ENCODE peak calls at places on chromosome 2, in four cellular contexts. One of them, this sample, is unnamed.
A peak's percentile ranks its signal among the peaks of the same experiment; 100 is the strongest.

GRCh38 chr2:112644933-112645395 is 775 bp upstream of the SLC20A1 start:
- DNase-seq in epithelial cell of esophagus: no peak
- DNase-seq in kidney: no peak
- DNase-seq in thoracic aorta: no peak
- DNase-seq in this sample: no peak

GRCh38 chr2:71605173-71605641 is 151.8 kb downstream of the DYSF start:
- DNase-seq in epithelial cell of esophagus: no peak
- DNase-seq in kidney: peak; percentile 51
- DNase-seq in thoracic aorta: no peak
- DNase-seq in this sample: peak; percentile 37

GRCh38 chr2:202344178-202344577 is 31.9 kb upstream of the BMPR2 start:
- DNase-seq in thoracic aorta: no peak
- DNase-seq in epithelial cell of esophagus: peak; percentile 92
- DNase-seq in kidney: no peak
- DNase-seq in this sample: no peak

GRCh38 chr2:96100893-96101304 is 15.5 kb downstream of the ADRA2B start:
- DNase-seq in kidney: peak; percentile 37
- DNase-seq in thoracic aorta: no peak
- DNase-seq in epithelial cell of esophagus: no peak
- DNase-seq in this sample: no peak

GRCh38 chr2:82027901-82028570 is 1723.5 kb upstream of the LRRTM1 start:
- DNase-seq in epithelial cell of esophagus: no peak
- DNase-seq in kidney: no peak
- DNase-seq in thoracic aorta: no peak
- DNase-seq in this sample: no peak

GRCh38 chr2:234162876-234163275 is 112.4 kb downstream of the SPP2 start:
- DNase-seq in epithelial cell of esophagus: peak; percentile 83
- DNase-seq in kidney: no peak
- DNase-seq in thoracic aorta: no peak
- DNase-seq in this sample: no peak

GRCh38 chr2:20647764-20648164 is 3.1 kb downstream of the HS1BP3 start:
- DNase-seq in kidney: peak; percentile 46
- DNase-seq in thoracic aorta: no peak
- DNase-seq in epithelial cell of esophagus: no peak
- DNase-seq in this sample: peak; percentile 42

GRCh38 chr2:147763861-147764260 is 81.0 kb upstream of the ACVR2A start:
- DNase-seq in thoracic aorta: no peak
- DNase-seq in kidney: no peak
- DNase-seq in epithelial cell of esophagus: no peak
- DNase-seq in this sample: no peak

GRCh38 chr2:233519787-233520611 is 46.6 kb downstream of the USP40 start:
- DNase-seq in kidney: no peak
- DNase-seq in thoracic aorta: no peak
- DNase-seq in epithelial cell of esophagus: no peak
- DNase-seq in this sample: no peak

GRCh38 chr2:170106441-170106840 is 71.5 kb upstream of the MYO3B start:
- DNase-seq in thoracic aorta: no peak
- DNase-seq in epithelial cell of esophagus: no peak
- DNase-seq in kidney: no peak
- DNase-seq in this sample: no peak

GRCh38 chr2:126518206-126518605 is 137.8 kb upstream of the GYPC start:
- DNase-seq in kidney: no peak
- DNase-seq in epithelial cell of esophagus: no peak
- DNase-seq in thoracic aorta: no peak
- DNase-seq in this sample: no peak

GRCh38 chr2:105320651-105321215 is 8.8 kb downstream of the TGFBRAP1 start:
- DNase-seq in kidney: no peak
- DNase-seq in epithelial cell of esophagus: no peak
- DNase-seq in thoracic aorta: no peak
- DNase-seq in this sample: no peak

GRCh38 chr2:120374821-120375220 is 28.9 kb downstream of the INHBB start:
- DNase-seq in thoracic aorta: no peak
- DNase-seq in kidney: peak; percentile 35
- DNase-seq in epithelial cell of esophagus: no peak
- DNase-seq in this sample: no peak

GRCh38 chr2:235854276-235854675 is 313.9 kb downstream of the GBX2 start:
- DNase-seq in epithelial cell of esophagus: peak; percentile 5
- DNase-seq in thoracic aorta: no peak
- DNase-seq in kidney: no peak
- DNase-seq in this sample: no peak

GRCh38 chr2:63981702-63982103 is 37.5 kb downstream of the VPS54 start:
- DNase-seq in thoracic aorta: no peak
- DNase-seq in kidney: no peak
- DNase-seq in epithelial cell of esophagus: no peak
- DNase-seq in this sample: no peak

GRCh38 chr2:238645095-238645494 is 202.8 kb upstream of the TWIST2 start:
- DNase-seq in kidney: no peak
- DNase-seq in epithelial cell of esophagus: no peak
- DNase-seq in thoracic aorta: no peak
- DNase-seq in this sample: no peak

GRCh38 chr2:25082002-25082622 is 40.2 kb downstream of the EFR3B start:
- DNase-seq in thoracic aorta: no peak
- DNase-seq in epithelial cell of esophagus: no peak
- DNase-seq in kidney: no peak
- DNase-seq in this sample: no peak

GRCh38 chr2:111618577-111618930 is 265.4 kb downstream of the ANAPC1 start:
- DNase-seq in epithelial cell of esophagus: no peak
- DNase-seq in kidney: peak; percentile 78
- DNase-seq in thoracic aorta: no peak
- DNase-seq in this sample: no peak

GRCh38 chr2:191566347-191566746 is 111.6 kb upstream of the NABP1 start:
- DNase-seq in thoracic aorta: no peak
- DNase-seq in kidney: no peak
- DNase-seq in epithelial cell of esophagus: peak; percentile 61
- DNase-seq in this sample: no peak

GRCh38 chr2:74205586-74205985 is 7.2 kb downstream of the MTHFD2 start:
- DNase-seq in epithelial cell of esophagus: peak; percentile 76
- DNase-seq in kidney: no peak
- DNase-seq in thoracic aorta: no peak
- DNase-seq in this sample: no peak

DNA sequence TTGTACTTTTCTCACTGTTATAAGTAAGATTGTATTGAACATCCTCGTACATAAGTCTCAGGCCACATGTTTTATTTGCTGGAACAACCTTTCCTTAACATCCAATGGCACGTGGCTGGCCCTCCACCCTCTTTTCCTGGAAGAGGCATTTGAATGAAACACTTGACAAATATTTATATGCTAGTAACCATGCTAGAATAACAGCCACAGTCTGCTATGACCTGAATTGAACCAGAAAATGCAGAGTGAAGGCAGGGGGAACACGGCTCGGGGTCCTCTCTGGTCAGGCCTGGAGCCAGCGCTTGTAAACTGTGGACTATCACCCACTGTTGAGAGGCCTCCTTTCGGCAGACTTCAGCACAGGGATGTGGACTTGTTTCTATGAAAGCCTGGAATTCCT is 198.2 kb upstream of the COPS8 start:
- DNase-seq in epithelial cell of esophagus: no peak
- DNase-seq in thoracic aorta: peak; percentile 58
- DNase-seq in kidney: no peak
- DNase-seq in this sample: no peak
- TF ChIP-seq CTCF in epithelial cell of esophagus: no peak
- TF ChIP-seq CTCF in thoracic aorta: no peak
- TF ChIP-seq CTCF in kidney: no peak
- TF ChIP-seq CTCF in this sample: no peak

GRCh38 chr2:197057946-197058345 is 131.4 kb upstream of the PGAP1 start:
- DNase-seq in epithelial cell of esophagus: no peak
- DNase-seq in kidney: no peak
- DNase-seq in thoracic aorta: no peak
- DNase-seq in this sample: no peak
- TF ChIP-seq CTCF in epithelial cell of esophagus: no peak
- TF ChIP-seq CTCF in kidney: no peak
- TF ChIP-seq CTCF in thoracic aorta: no peak
- TF ChIP-seq CTCF in this sample: peak; percentile 60

GRCh38 chr2:241880311-241881073 is 11.0 kb downstream of the RTP5 start:
- DNase-seq in thoracic aorta: no peak
- DNase-seq in kidney: peak; percentile 72
- DNase-seq in epithelial cell of esophagus: no peak
- DNase-seq in this sample: no peak

GRCh38 chr2:241885701-241886643 is 16.4 kb downstream of the RTP5 start:
- DNase-seq in kidney: peak; percentile 54
- DNase-seq in epithelial cell of esophagus: no peak
- DNase-seq in thoracic aorta: no peak
- DNase-seq in this sample: no peak

GRCh38 chr2:241884951-241885700 is 15.6 kb downstream of the RTP5 start:
- DNase-seq in epithelial cell of esophagus: no peak
- DNase-seq in kidney: peak; percentile 62
- DNase-seq in thoracic aorta: no peak
- DNase-seq in this sample: peak; percentile 85

GRCh38 chr2:241879326-241879725 is 9.8 kb downstream of the RTP5 start:
- DNase-seq in thoracic aorta: no peak
- DNase-seq in kidney: peak; percentile 78
- DNase-seq in epithelial cell of esophagus: no peak
- DNase-seq in this sample: no peak

DNA sequence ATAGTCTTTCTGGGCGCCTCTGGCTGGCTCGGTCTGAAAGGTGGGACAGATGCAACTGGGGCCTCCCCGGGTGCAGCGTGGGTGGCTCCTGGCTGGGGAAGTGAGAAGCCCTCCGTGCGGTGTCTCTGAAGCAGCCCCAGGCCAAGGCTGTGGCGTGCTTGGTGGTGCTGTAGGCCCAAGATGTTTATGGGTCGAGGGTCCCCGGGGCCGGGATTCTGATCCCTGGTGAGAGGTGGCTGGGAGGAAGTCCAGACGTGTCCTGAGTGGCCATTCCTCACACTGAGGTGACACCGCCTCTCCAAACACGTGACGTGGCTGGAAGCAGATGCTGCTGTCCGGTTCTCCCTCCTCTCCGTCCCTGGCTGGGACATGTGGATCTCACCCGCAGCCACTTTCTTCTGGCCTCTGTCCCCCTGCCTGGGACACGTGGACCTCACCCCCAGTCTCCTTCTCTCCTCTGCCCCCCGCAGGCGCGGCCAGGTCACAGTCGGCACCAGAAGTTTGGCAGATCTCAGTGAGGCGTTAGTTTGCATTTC is 12.6 kb downstream of the RTP5 start:
- DNase-seq in epithelial cell of esophagus: no peak
- DNase-seq in thoracic aorta: no peak
- DNase-seq in kidney: peak; percentile 90
- DNase-seq in this sample: no peak
- TF ChIP-seq CTCF in epithelial cell of esophagus: peak; percentile 4
- TF ChIP-seq CTCF in thoracic aorta: no peak
- TF ChIP-seq CTCF in kidney: no peak
- TF ChIP-seq CTCF in this sample: peak; percentile 9

GRCh38 chr2:42047488-42048317 is at the start of gene PKDCC:
- DNase-seq in kidney: peak; percentile 96
- DNase-seq in thoracic aorta: no peak
- DNase-seq in epithelial cell of esophagus: peak; percentile 47
- DNase-seq in this sample: no peak

GRCh38 chr2:42046819-42047487 is 868 bp upstream of the PKDCC start:
- DNase-seq in epithelial cell of esophagus: no peak
- DNase-seq in kidney: peak; percentile 80
- DNase-seq in thoracic aorta: no peak
- DNase-seq in this sample: no peak

GRCh38 chr2:42049411-42050349 is 1.9 kb downstream of the PKDCC start:
- DNase-seq in kidney: peak; percentile 76
- DNase-seq in epithelial cell of esophagus: no peak
- DNase-seq in thoracic aorta: no peak
- DNase-seq in this sample: no peak

GRCh38 chr2:42050350-42051167 is 2.7 kb downstream of the PKDCC start:
- DNase-seq in thoracic aorta: no peak
- DNase-seq in epithelial cell of esophagus: no peak
- DNase-seq in kidney: peak; percentile 22
- DNase-seq in this sample: no peak

DNA sequence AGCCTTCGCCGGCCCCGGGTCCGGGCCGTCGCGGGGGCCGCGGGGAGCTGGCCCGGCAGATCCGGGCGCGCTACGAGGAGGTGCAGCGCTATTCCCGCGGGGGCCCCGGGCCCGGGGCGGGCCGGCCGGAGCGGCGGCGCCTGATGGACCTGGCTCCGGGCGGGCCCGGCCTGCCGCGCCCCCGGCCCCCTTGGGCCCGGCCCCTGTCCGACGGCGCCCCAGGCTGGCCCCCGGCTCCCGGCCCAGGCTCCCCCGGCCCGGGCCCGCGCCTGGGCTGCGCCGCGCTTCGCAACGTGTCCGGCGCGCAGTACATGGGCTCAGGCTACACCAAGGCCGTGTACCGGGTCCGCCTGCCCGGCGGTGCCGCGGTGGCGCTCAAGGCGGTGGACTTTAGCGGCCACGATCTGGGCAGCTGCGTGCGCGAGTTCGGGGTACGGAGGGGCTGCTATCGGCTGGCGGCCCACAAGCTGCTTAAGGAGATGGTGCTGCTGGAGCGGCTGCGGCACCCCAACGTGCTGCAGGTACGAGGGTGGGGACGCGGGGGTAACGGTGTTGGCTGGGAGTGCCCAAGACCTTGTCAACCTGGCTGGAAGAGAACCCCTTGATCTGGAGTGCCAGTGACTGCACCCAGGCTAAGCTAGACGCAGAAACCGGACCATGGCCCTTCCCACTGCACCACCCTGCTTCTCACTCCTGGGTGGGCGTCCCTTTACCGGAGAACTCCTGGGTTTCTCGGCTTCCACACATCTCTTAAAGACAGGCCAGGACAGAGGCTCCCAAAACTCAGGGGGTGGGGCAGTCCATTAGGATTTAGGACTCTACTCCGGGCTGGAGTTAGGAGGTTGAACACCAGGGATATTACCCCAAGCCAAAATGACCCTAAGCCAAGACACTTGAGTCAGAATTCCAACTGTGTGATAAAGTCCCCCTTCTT is 764 bp downstream of the PKDCC start:
- DNase-seq in kidney: peak; percentile 81
- DNase-seq in epithelial cell of esophagus: no peak
- DNase-seq in thoracic aorta: no peak
- DNase-seq in this sample: no peak
- TF ChIP-seq CTCF in kidney: no peak
- TF ChIP-seq CTCF in epithelial cell of esophagus: no peak
- TF ChIP-seq CTCF in thoracic aorta: no peak
- TF ChIP-seq CTCF in this sample: no peak

GRCh38 chr2:130963058-130963848 is 126.5 kb downstream of the ARHGEF4 start:
- DNase-seq in epithelial cell of esophagus: no peak
- DNase-seq in thoracic aorta: no peak
- DNase-seq in kidney: no peak
- DNase-seq in this sample: no peak

GRCh38 chr2:130966149-130967019 is 126.9 kb downstream of the FAM168B start:
- DNase-seq in thoracic aorta: no peak
- DNase-seq in kidney: no peak
- DNase-seq in epithelial cell of esophagus: no peak
- DNase-seq in this sample: no peak

GRCh38 chr2:130967020-130967495 is 126.2 kb downstream of the FAM168B start:
- DNase-seq in epithelial cell of esophagus: no peak
- DNase-seq in kidney: no peak
- DNase-seq in thoracic aorta: no peak
- DNase-seq in this sample: no peak

GRCh38 chr2:130964931-130965330 is 128.2 kb downstream of the ARHGEF4 start:
- DNase-seq in kidney: no peak
- DNase-seq in epithelial cell of esophagus: no peak
- DNase-seq in thoracic aorta: no peak
- DNase-seq in this sample: no peak

GRCh38 chr2:130963849-130964793 is 127.4 kb downstream of the ARHGEF4 start:
- DNase-seq in epithelial cell of esophagus: peak; percentile 45
- DNase-seq in thoracic aorta: no peak
- DNase-seq in kidney: no peak
- DNase-seq in this sample: no peak
- TF ChIP-seq CTCF in epithelial cell of esophagus: peak; percentile 44
- TF ChIP-seq CTCF in thoracic aorta: no peak
- TF ChIP-seq CTCF in kidney: no peak
- TF ChIP-seq CTCF in this sample: peak; percentile 61